ENCODE peak calls at places on chromosomes 3 and 15, in seven cellular contexts. J is A549, M is K562, X is IMR-90, N is H1, C is GM12878, E is HepG2. G is an unnamed sample.

GRCh38 chr3:1087066-1087555 is 5.7 kb upstream of the CNTN6 start:
- DNase-seq in X (peak), J (no peak), C (no peak), N (no peak), E (no peak), M (no peak), G (no peak)

GRCh38 chr15:68414591-68414990 is 17.4 kb downstream of the ITGA11 start:
- DNase-seq in J (no peak), C (no peak), E (no peak), N (peak), X (no peak), M (no peak), G (no peak)

GRCh38 chr3:179450321-179450720 is 949 bp downstream of the GNB4 start:
- DNase-seq in C (no peak), N (no peak), M (no peak), J (no peak), X (peak), E (no peak), G (no peak)

GRCh38 chr3:107431048-107431297 is 53.7 kb downstream of the CCDC54 start:
- DNase-seq in E (no peak), X (peak), M (no peak), C (no peak), J (peak), N (peak), G (no peak)

GRCh38 chr15:67093146-67093874 is 27.9 kb downstream of the SMAD3 start:
- DNase-seq in C (peak), J (no peak), N (no peak), E (no peak), X (no peak), M (no peak), G (no peak)

GRCh38 chr3:71010731-71011455 is 572.6 kb downstream of the FOXP1 start:
- DNase-seq in E (no peak), N (no peak), C (peak), M (peak), X (peak), J (no peak), G (no peak)

GRCh38 chr15:37898385-37898784 is 36.1 kb upstream of the TMCO5A start:
- DNase-seq in M (no peak), J (no peak), X (peak), C (no peak), E (no peak), N (no peak), G (no peak)

GRCh38 chr3:28150465-28151206 is 90.8 kb upstream of the CMC1 start:
- DNase-seq in N (no peak), X (no peak), C (no peak), E (no peak), M (no peak), J (no peak), G (no peak)

GRCh38 chr3:65210026-65210814 is 522.4 kb upstream of the ADAMTS9 start:
- DNase-seq in X (no peak), N (no peak), M (no peak), E (no peak), J (no peak), C (no peak), G (peak)

DNA sequence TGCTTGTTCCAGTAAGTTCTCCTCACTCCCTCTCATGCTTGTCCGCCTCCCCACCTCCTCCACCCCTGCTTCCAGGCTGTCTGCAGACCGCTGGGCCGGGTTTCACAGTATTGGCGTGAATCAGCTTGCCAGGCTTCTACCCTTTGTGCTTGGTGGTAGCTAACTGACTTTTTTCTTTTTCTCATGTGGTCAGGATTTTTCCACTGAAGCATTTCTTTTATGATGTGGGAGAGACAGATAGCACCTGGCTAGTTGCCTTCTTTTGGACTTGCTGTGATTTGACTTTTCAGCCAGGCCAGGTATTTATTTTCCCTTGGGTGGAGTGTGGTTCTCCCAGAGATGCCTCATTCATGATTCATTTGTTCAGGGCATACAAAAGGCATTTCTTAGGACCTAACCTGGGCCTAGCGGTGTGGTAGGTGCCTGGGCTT is 60.6 kb downstream of the ST6GAL1 start:
- DNase-seq in N (no peak), J (no peak), M (no peak), C (no peak), E (no peak), X (peak), G (no peak)
- TF ChIP-seq USF2 in N (no peak), J (no peak), M (no peak), C (no peak), E (no peak), X (no peak), G (no peak)

GRCh38 chr3:32861681-32862080 is 43.9 kb downstream of the TRIM71 start:
- DNase-seq in X (no peak), N (no peak), J (no peak), E (no peak), M (no peak), C (no peak), G (no peak)

GRCh38 chr3:32860499-32860898 is 42.7 kb downstream of the TRIM71 start:
- DNase-seq in X (no peak), C (no peak), N (no peak), M (no peak), E (no peak), J (no peak), G (no peak)

GRCh38 chr3:32862247-32863013 is 44.6 kb downstream of the TRIM71 start:
- DNase-seq in X (no peak), E (no peak), C (no peak), J (no peak), N (no peak), M (no peak), G (no peak)

GRCh38 chr3:32857921-32858320 is 40.1 kb downstream of the TRIM71 start:
- DNase-seq in X (no peak), C (no peak), E (no peak), N (no peak), J (no peak), M (no peak), G (no peak)

GRCh38 chr3:32859604-32860237 is 41.9 kb downstream of the TRIM71 start:
- DNase-seq in E (no peak), N (no peak), M (no peak), X (no peak), C (no peak), J (no peak), G (no peak)
- H3K4me2 ChIP-seq in E (no peak), N (peak), M (no peak), X (no peak), C (no peak), J (no peak), G (no peak)

GRCh38 chr15:63491979-63492378 is 12.4 kb upstream of the USP3 start:
- DNase-seq in N (no peak), J (no peak), C (no peak), E (no peak), X (peak), M (no peak), G (no peak)

GRCh38 chr15:63492541-63493077 is 11.8 kb upstream of the USP3 start:
- DNase-seq in C (no peak), N (no peak), X (peak), M (no peak), E (no peak), J (no peak), G (no peak)

GRCh38 chr15:63490345-63491034 is 13.9 kb upstream of the USP3 start:
- DNase-seq in M (no peak), X (no peak), J (no peak), C (no peak), N (no peak), E (no peak), G (no peak)

GRCh38 chr15:63489352-63489751 is 15.0 kb upstream of the USP3 start:
- DNase-seq in J (no peak), N (no peak), X (no peak), E (no peak), C (no peak), M (no peak), G (no peak)

DNA sequence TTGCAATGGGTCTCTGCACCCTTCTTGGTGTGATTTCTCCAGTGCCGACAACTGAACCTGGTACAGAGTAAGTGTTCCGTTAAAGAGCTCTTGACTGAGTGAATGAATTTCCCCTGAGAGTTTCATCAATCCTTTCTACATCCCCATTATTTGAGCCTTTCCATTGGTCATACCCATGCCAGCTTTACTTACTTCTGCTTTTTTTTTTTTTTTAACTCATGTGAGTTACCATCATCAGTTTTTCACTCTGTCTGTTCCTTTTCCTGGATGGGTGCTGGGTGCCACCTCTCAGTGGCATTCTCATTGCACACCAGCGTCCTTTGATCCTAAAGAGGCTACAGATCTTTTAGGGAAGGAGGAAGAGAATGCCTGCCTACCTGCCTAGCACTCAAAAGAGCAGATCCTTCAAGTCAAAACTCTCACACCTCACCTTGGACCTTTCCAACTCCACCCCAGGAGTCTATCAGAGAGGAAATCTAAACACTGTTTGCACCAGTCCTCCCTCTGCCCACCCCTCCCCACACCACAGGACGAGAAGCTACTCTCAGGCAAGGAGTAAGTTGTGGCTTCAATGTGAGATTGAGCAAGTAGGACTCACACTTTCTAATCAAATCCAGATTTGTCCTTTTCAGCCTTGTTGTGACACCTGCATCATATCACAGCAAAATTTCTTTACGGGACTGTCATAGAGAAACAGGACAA is 13.1 kb upstream of the USP3 start:
- DNase-seq in M (no peak), J (no peak), N (no peak), E (no peak), C (no peak), X (no peak), G (no peak)
- TF ChIP-seq RAD21 in M (no peak), J (no peak), N (no peak), E (no peak), C (no peak), X (no peak), G (no peak)

DNA sequence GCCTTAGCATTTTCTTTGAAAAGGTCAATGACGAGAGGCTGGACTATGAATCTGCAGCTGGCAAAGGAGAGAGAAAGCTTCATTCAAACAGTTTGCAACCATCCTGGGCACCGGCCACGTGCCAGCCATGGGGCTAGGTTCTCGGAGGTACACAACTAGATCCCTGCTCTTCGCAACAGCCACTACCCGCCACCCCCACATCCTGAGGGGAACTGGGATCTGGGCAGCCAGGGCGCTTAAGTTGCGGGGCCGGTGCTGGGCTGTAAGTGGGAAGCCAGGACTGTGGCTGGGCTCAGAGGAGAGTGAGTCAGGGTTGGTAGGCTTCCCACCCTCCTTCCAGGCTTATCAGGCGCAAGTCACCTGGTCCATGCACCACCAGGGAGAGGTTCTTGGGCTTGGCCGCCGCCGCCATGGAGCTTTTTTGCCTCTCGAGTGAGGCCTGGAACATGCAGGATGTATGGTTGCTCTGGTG is 95.0 kb upstream of the TERB2 start:
- DNase-seq in M (peak), J (no peak), X (no peak), E (no peak), N (no peak), C (no peak), G (no peak)
- TF ChIP-seq USF2 in M (no peak), J (no peak), X (no peak), E (no peak), N (no peak), C (no peak), G (no peak)

GRCh38 chr3:126665221-126665936 is 10.5 kb upstream of the TXNRD3 start:
- DNase-seq in M (no peak), C (no peak), J (no peak), N (no peak), X (no peak), E (no peak), G (no peak)

GRCh38 chr3:126667631-126668449 is 12.9 kb upstream of the TXNRD3 start:
- DNase-seq in J (no peak), M (no peak), C (no peak), N (no peak), X (no peak), E (no peak), G (no peak)

GRCh38 chr3:126666600-126667528 is 11.9 kb upstream of the TXNRD3 start:
- DNase-seq in M (no peak), E (no peak), X (no peak), C (no peak), N (no peak), J (no peak), G (no peak)

GRCh38 chr3:126664591-126665214 is 9.8 kb upstream of the TXNRD3 start:
- DNase-seq in E (peak), X (peak), M (no peak), C (no peak), J (peak), N (no peak), G (no peak)

DNA sequence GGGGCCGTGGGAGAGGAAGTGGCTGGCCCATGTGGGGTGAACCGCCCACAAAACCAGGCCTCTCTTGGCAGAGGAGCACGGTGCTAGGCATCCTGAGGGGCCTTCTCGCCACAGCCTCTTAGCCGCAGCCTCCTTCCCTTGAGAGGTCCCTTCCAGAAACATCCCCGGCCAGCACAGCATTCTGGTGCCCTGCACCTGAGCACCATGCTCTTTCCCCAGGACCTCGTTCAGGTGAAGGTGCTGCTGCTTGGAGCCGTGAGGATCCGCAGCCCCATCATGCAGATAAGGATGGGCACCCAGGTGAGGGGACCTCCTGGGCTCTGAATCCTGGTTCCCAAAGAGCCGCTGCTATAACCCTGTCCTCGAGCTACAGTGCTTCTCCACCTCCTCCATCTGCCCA is 11.1 kb upstream of the TXNRD3 start:
- DNase-seq in C (no peak), J (no peak), X (no peak), M (no peak), E (no peak), N (no peak), G (no peak)
- H3K4me2 ChIP-seq in C (no peak), J (no peak), X (no peak), M (no peak), E (no peak), N (no peak), G (no peak)

DNA sequence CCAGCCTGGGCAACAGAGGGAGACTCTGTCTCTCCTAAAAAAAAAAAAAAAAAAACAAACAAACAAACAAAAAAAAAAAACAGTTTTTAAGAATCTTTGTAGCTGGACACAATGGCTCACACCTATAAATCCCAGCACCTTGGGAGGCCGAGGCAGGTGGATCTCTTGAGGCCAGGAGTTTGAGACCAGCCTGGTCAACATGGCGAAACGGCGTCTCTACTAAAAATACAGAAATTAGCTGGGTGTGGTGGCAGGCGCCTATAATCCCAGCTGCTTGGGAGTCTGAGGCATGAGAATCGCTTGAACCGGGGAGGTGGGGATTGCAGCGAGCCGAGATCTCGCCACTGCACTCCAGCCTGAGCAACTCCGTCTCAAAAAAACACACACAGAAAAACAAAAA is 53.1 kb downstream of the KLHL25 start:
- DNase-seq in X (no peak), J (no peak), N (no peak), M (no peak), C (no peak), E (no peak), G (no peak)
- TF ChIP-seq RAD21 in X (no peak), J (no peak), N (no peak), M (no peak), C (no peak), E (no peak), G (no peak)

G was measured in SK-N-SH.